ENCODE peak calls at places on chromosomes 7 and 10, in ten cellular contexts. R is esophagus squamous epithelium; C is colonic mucosa; X is RWPE1; G is Peyer's patch; T is A549; D is endothelial cell; Y is nephron progenitor cell; J is omental fat pad; Q is CD8-positive, alpha-beta T cell. E is an unnamed sample.

GRCh38 chr7:100053201-100053600 is 3.6 kb downstream of the ZSCAN21 start:
- DNase-seq in R (no peak), C (peak; percentile 60), X (peak; percentile 78), G (peak; percentile 56), T (peak; percentile 64), D (peak; percentile 6), Y (no peak), J (no peak), Q (no peak), E (no peak)

GRCh38 chr10:132467464-132468149 is 70.0 kb upstream of the INPP5A start:
- DNase-seq in R (no peak), C (peak; percentile 69), X (no peak), G (no peak), T (no peak), D (no peak), Y (peak; percentile 35), J (no peak), Q (no peak), E (no peak)

GRCh38 chr7:51242007-51242691 is 74.5 kb downstream of the COBL start:
- DNase-seq in R (no peak), C (no peak), X (no peak), G (peak; percentile 24), T (no peak), D (no peak), Y (no peak), J (no peak), Q (no peak), E (no peak)

GRCh38 chr7:157964016-157964415 is 623.6 kb downstream of the PTPRN2 start:
- DNase-seq in R (no peak), C (no peak), X (no peak), G (no peak), T (no peak), D (no peak), Y (no peak), J (no peak), Q (no peak), E (no peak)

GRCh38 chr10:20059084-20059835 is 243.0 kb downstream of the PLXDC2 start:
- DNase-seq in R (no peak), C (no peak), X (no peak), G (no peak), T (no peak), D (no peak), Y (no peak), J (no peak), Q (no peak), E (no peak)

GRCh38 chr7:139570119-139570518 is 46.6 kb downstream of the CLEC2L start:
- DNase-seq in R (no peak), C (no peak), X (no peak), G (no peak), T (no peak), D (no peak), Y (no peak), J (no peak), Q (no peak), E (no peak)

GRCh38 chr10:10613654-10614244 is 403.9 kb upstream of the CELF2 start:
- DNase-seq in R (no peak), C (no peak), X (no peak), G (no peak), T (no peak), D (no peak), Y (no peak), J (no peak), Q (no peak), E (no peak)

GRCh38 chr7:125316451-125316850 is 386.8 kb upstream of the POT1 start:
- DNase-seq in R (no peak), C (no peak), X (peak; percentile 20), G (no peak), T (no peak), D (peak; percentile 26), Y (peak; percentile 16), J (no peak), Q (no peak), E (no peak)

GRCh38 chr7:95693551-95694333 is 78.6 kb upstream of the DYNC1I1 start:
- DNase-seq in R (no peak), C (no peak), X (no peak), G (no peak), T (no peak), D (no peak), Y (no peak), J (no peak), Q (no peak), E (no peak)

GRCh38 chr10:12334186-12334530 is 15.2 kb upstream of the CAMK1D start:
- DNase-seq in R (no peak), C (no peak), X (no peak), G (no peak), T (no peak), D (no peak), Y (no peak), J (no peak), Q (no peak), E (no peak)

GRCh38 chr7:99365318-99366141 is 9.0 kb upstream of the ARPC1B start:
- DNase-seq in R (no peak), C (peak; percentile 82), X (peak; percentile 63), G (peak; percentile 86), T (peak; percentile 74), D (peak; percentile 61), Y (peak; percentile 48), J (no peak), Q (peak; percentile 79), E (no peak)

GRCh38 chr10:127976701-127977367 is 69.9 kb downstream of the PTPRE start:
- DNase-seq in R (no peak), C (no peak), X (no peak), G (peak; percentile 27), T (no peak), D (no peak), Y (no peak), J (no peak), Q (no peak), E (no peak)

GRCh38 chr10:132415255-132415654 is 18.3 kb downstream of the PWWP2B start:
- DNase-seq in R (no peak), C (no peak), X (no peak), G (no peak), T (no peak), D (no peak), Y (no peak), J (no peak), Q (no peak), E (no peak)

DNA sequence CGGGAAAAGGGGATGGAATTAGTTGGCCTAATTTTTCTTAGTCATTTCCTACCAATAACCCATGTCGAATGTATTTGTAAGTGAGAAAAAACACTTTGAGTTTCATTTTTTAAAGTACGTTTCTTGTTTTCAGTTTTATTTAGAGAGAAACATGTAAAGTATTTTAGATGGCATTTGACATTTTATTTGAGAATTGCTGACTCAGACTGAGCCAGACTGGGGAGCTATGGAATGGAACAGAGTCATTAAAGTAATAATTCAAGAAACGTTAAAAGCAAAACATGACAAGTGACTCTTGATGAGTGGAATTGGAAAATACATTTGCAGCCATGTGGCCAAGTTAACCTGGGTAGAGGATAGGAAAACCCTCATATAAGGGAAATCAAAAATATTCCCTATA is 286.1 kb upstream of the NPSR1 start:
- DNase-seq in R (no peak), C (no peak), X (no peak), G (no peak), T (no peak), D (no peak), Y (no peak), J (no peak), Q (no peak), E (no peak)
- TF ChIP-seq CTCF in R (no peak), C (no peak), X (no peak), G (no peak), T (no peak), D (no peak), Y (no peak), J (no peak), Q (no peak), E (no peak)

DNA sequence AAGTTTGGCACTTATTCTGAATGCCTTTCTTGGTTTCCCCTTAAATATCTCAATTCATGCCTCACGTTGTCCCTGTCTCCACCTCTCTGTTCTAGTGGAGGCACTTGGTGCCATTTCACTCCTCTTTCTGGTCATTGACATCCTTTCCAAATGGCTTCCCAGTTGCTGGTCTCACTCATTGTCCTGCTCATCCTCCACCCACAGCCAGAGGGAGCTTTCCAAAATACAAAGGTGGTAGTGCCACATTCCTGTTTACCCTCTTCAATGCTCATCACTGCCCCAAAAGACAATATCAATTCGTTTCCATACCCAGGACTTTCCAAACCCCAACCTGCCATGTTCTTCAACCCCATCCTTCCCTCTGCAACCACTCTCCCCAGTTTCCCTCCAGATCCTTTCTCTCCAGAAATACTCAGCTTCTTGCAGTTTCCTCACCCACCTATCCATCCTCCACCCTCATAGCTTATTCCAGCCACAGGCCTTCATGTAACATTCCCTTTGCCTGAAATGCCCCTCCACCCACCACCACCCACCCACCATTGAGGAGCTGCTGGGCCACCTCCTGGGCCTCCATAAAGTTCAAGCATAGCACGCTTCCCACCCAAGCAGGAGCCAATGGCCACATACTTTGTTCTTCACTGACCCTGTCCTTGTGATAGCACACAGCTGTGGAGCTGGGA is 63.1 kb upstream of the ADRB1 start:
- DNase-seq in R (no peak), C (no peak), X (peak; percentile 31), G (no peak), T (no peak), D (no peak), Y (no peak), J (no peak), Q (no peak), E (no peak)
- TF ChIP-seq CTCF in R (no peak), C (no peak), X (no peak), G (no peak), T (peak; percentile 30), D (no peak), Y (no peak), J (no peak), Q (no peak), E (no peak)

GRCh38 chr10:7410800-7411670 is at the start of gene SFMBT2:
- DNase-seq in R (no peak), C (peak; percentile 42), X (peak; percentile 74), G (peak; percentile 73), T (peak; percentile 75), D (peak; percentile 67), Y (peak; percentile 76), J (no peak), Q (peak; percentile 73), E (no peak)
- TF ChIP-seq CTCF in R (no peak), C (no peak), X (no peak), G (no peak), T (no peak), D (no peak), Y (no peak), J (no peak), Q (no peak), E (no peak)

GRCh38 chr10:97901381-97901780 is 51.7 kb downstream of the GOLGA7B start:
- DNase-seq in R (no peak), C (no peak), X (no peak), G (no peak), T (no peak), D (no peak), Y (no peak), J (no peak), Q (no peak), E (no peak)

GRCh38 chr10:97904576-97904975 is 54.9 kb downstream of the GOLGA7B start:
- DNase-seq in R (no peak), C (no peak), X (no peak), G (no peak), T (no peak), D (no peak), Y (no peak), J (no peak), Q (no peak), E (no peak)

GRCh38 chr10:97904026-97904410 is 54.4 kb downstream of the GOLGA7B start:
- DNase-seq in R (no peak), C (no peak), X (no peak), G (no peak), T (no peak), D (no peak), Y (no peak), J (no peak), Q (no peak), E (no peak)

GRCh38 chr10:97905276-97905675 is 55.6 kb downstream of the GOLGA7B start:
- DNase-seq in R (no peak), C (no peak), X (no peak), G (no peak), T (no peak), D (no peak), Y (no peak), J (no peak), Q (no peak), E (no peak)

GRCh38 chr10:97903128-97904025 is 53.7 kb downstream of the GOLGA7B start:
- DNase-seq in R (no peak), C (no peak), X (no peak), G (no peak), T (no peak), D (no peak), Y (no peak), J (no peak), Q (no peak), E (no peak)
- TF ChIP-seq CTCF in R (no peak), C (no peak), X (no peak), G (no peak), T (no peak), D (no peak), Y (no peak), J (no peak), Q (no peak), E (no peak)

E was measured in AG04449.